ENCODE peak calls at places on chromosomes 2 and 18, in eight cellular contexts. X, J, M, Q, W, H, Y and O are unnamed samples.

GRCh38 chr2:158940356-158940755 is 28.1 kb upstream of the TANC1 start:
- DNase-seq in Q (no peak), W (no peak), H (no peak), X (no peak), J (no peak), M (no peak), Y (no peak), O (no peak)

GRCh38 chr18:11518788-11519685 is 90.4 kb upstream of the SLC35G4 start:
- DNase-seq in J (peak; percentile 62), Q (peak; percentile 68), X (peak; percentile 74), W (peak; percentile 60), Y (peak; percentile 71), M (no peak), H (no peak), O (no peak)

GRCh38 chr2:156327835-156328401 is 4.6 kb downstream of the NR4A2 start:
- DNase-seq in X (no peak), J (no peak), Q (no peak), W (no peak), H (no peak), M (no peak), Y (no peak), O (no peak)

GRCh38 chr2:35428548-35428947 is 927.0 kb upstream of the CRIM1 start:
- DNase-seq in J (peak; percentile 58), Y (peak; percentile 56), H (no peak), M (no peak), W (no peak), X (peak; percentile 75), Q (peak; percentile 26), O (no peak)

GRCh38 chr18:21111351-21112139 is at the start of gene ROCK1:
- DNase-seq in M (peak; percentile 96), H (peak; percentile 98), W (peak; percentile 99), Q (peak; percentile 98), Y (peak; percentile 99), X (peak; percentile 97), J (peak; percentile 93), O (peak; percentile 99)

GRCh38 chr2:7801212-7801611 is 880.6 kb upstream of the ID2 start:
- DNase-seq in M (no peak), X (no peak), H (no peak), J (no peak), Y (no peak), Q (no peak), W (no peak), O (no peak)

GRCh38 chr18:22229456-22230124 is 60.2 kb downstream of the GATA6 start:
- DNase-seq in X (no peak), H (no peak), J (no peak), Y (peak; percentile 17), M (no peak), W (no peak), Q (no peak), O (no peak)

GRCh38 chr2:168810235-168810634 is 7.8 kb downstream of the NOSTRIN start:
- DNase-seq in M (no peak), X (no peak), W (no peak), Y (no peak), J (no peak), Q (no peak), H (no peak), O (no peak)

GRCh38 chr2:233414777-233415570 is 60.7 kb downstream of the DGKD start:
- DNase-seq in Y (no peak), M (no peak), X (peak; percentile 12), J (peak; percentile 66), H (peak; percentile 96), W (peak; percentile 73), Q (no peak), O (no peak)

DNA sequence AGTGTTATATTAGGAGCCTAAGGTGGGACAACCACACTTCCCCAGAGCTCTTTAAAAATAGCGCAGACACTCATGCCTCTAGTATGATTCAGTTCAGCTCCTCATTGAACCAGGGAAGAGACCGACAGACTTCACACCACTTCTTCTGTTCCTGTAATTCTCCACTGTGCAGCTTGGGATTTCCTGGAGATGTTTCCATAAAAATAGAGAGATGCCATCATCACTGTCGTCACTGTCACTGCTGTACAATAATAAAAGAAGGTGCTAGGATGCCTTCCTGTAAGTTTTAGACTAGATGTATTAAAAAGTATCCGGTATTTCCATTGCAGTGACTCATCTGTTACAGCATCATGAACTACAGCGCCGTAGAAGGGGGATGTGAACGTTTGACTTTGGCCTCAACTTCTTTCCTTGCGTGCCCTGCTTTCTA is 110.9 kb downstream of the FAM210A start:
- DNase-seq in J (no peak), Y (no peak), H (peak; percentile 30), Q (no peak), M (no peak), X (no peak), W (no peak), O (no peak)
- TF ChIP-seq POLR2A in J (no peak), Y (no peak), H (no peak), Q (no peak), M (no peak), X (no peak), W (no peak), O (no peak)

DNA sequence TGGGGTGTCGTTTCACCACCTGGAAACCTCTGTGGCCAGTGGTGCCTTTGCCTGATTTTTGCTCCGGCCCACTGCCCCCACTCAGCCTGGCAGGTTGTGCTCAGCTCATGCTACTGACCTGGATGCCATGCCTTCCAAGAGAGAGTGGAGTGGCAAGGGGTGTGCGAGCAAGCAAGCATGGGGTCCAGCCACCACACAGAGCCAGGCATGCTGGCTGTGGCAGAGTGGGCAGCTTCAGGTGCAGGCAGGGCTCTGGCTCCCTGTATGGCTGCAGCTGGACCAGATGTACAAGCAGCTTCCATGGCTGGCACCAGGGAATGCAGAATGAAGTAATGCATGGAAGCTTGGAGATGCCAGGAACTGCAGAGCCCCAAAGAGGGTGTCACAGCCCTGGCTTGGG is 620.5 kb upstream of the SETBP1 start:
- DNase-seq in X (no peak), M (no peak), J (no peak), W (no peak), Y (no peak), H (no peak), Q (no peak), O (no peak)
- TF ChIP-seq POLR2A in X (no peak), M (no peak), J (no peak), W (no peak), Y (no peak), H (no peak), Q (no peak), O (no peak)

GRCh38 chr2:202634556-202635440 is at the start of gene FAM117B:
- DNase-seq in Y (peak; percentile 100), H (peak; percentile 97), M (peak; percentile 98), J (peak; percentile 96), X (peak; percentile 99), Q (peak; percentile 90), W (peak; percentile 99), O (peak; percentile 99)
- TF ChIP-seq POLR2A in Y (peak; percentile 26), H (peak; percentile 68), M (peak; percentile 14), J (peak; percentile 53), X (peak; percentile 69), Q (peak; percentile 82), W (peak; percentile 72), O (no peak)

GRCh38 chr2:30661173-30662107 is 145.8 kb downstream of the CAPN13 start:
- DNase-seq in J (no peak), X (no peak), W (no peak), Q (peak; percentile 19), M (peak; percentile 11), H (no peak), Y (no peak), O (no peak)
- TF ChIP-seq POLR2A in J (no peak), X (no peak), W (no peak), Q (peak; percentile 99), M (no peak), H (peak; percentile 45), Y (no peak), O (no peak)

GRCh38 chr2:200373973-200374416 is 67.5 kb downstream of the SPATS2L start:
- DNase-seq in M (no peak), Y (no peak), H (no peak), J (no peak), W (no peak), Q (no peak), X (no peak), O (no peak)
- TF ChIP-seq POLR2A in M (no peak), Y (no peak), H (no peak), J (no peak), W (no peak), Q (no peak), X (no peak), O (no peak)

GRCh38 chr2:20071397-20072383 is 20.3 kb upstream of the LAPTM4A start:
- DNase-seq in W (no peak), Y (peak; percentile 59), M (peak; percentile 65), X (peak; percentile 81), Q (no peak), H (peak; percentile 37), J (peak; percentile 84), O (peak; percentile 73)

GRCh38 chr2:20072436-20073158 is 21.2 kb upstream of the LAPTM4A start:
- DNase-seq in J (no peak), X (no peak), M (no peak), W (no peak), H (no peak), Y (no peak), Q (no peak), O (no peak)

GRCh38 chr2:20074901-20075300 is 23.5 kb upstream of the LAPTM4A start:
- DNase-seq in H (no peak), X (no peak), M (no peak), W (no peak), J (no peak), Y (no peak), Q (no peak), O (no peak)

GRCh38 chr2:20073462-20073861 is 22.0 kb upstream of the LAPTM4A start:
- DNase-seq in Q (no peak), H (no peak), M (no peak), W (no peak), Y (no peak), J (no peak), X (no peak), O (no peak)

DNA sequence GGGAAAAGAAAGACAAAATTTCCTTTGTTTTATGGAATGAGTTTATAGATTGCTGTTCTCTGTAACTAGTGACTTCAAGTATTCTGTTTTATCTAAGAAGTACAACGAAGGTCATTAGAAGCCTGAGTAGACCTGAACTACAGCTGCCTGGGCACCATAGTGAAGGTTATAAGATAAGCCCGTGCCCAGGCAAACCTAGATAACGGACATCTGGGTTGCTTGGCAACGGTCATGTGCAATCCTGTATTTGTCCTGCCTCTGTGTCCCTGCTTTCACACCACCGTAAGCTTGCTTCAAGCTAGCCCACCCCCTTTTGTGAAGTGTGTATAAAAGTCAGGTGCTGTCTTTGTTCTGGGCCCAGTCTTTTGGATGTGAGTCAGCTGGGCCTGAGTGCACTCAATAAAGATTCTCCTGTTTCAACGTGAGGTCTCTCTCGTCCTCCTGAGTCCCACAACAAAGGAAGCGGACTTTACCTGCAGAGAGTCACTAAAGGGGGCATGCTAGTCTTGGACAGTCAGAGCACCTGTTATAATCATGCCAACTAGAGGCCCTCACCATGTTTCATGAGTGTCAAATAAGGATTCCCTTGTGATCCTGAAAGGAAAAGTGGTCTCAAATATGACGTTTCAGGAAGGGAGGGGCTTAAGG is 22.7 kb upstream of the LAPTM4A start:
- DNase-seq in W (no peak), J (no peak), M (no peak), Y (peak; percentile 76), H (no peak), X (peak; percentile 87), Q (no peak), O (no peak)
- TF ChIP-seq POLR2A in W (no peak), J (no peak), M (no peak), Y (no peak), H (no peak), X (no peak), Q (no peak), O (no peak)